ENCODE peak calls at places on chromosomes 2 and 18, in eight cellular contexts. One of them, this sample, is unnamed.

GRCh38 chr2:55157474-55157884 is 74.6 kb downstream of the CLHC1 start:
- DNase-seq in Peyer's patch: no peak
- DNase-seq in PC-3: peak
- DNase-seq in neural progenitor cell: no peak
- DNase-seq in CD8-positive, alpha-beta T cell: no peak
- DNase-seq in AG10803: peak
- DNase-seq in adrenal gland: no peak
- DNase-seq in BJ: peak
- DNase-seq in this sample: no peak

GRCh38 chr2:42812899-42813479 is 20.6 kb upstream of the HAAO start:
- DNase-seq in Peyer's patch: no peak
- DNase-seq in PC-3: peak
- DNase-seq in neural progenitor cell: no peak
- DNase-seq in CD8-positive, alpha-beta T cell: no peak
- DNase-seq in AG10803: peak
- DNase-seq in adrenal gland: no peak
- DNase-seq in BJ: no peak
- DNase-seq in this sample: peak

GRCh38 chr2:33073018-33073417 is 126.3 kb downstream of the LTBP1 start:
- DNase-seq in Peyer's patch: no peak
- DNase-seq in PC-3: peak
- DNase-seq in neural progenitor cell: no peak
- DNase-seq in CD8-positive, alpha-beta T cell: no peak
- DNase-seq in AG10803: no peak
- DNase-seq in adrenal gland: no peak
- DNase-seq in BJ: no peak
- DNase-seq in this sample: peak

GRCh38 chr2:7377861-7378569 is 460.8 kb downstream of the RNF144A start:
- DNase-seq in Peyer's patch: no peak
- DNase-seq in PC-3: peak
- DNase-seq in neural progenitor cell: peak
- DNase-seq in CD8-positive, alpha-beta T cell: no peak
- DNase-seq in AG10803: no peak
- DNase-seq in adrenal gland: peak
- DNase-seq in BJ: no peak
- DNase-seq in this sample: no peak

GRCh38 chr18:34913837-34914755 is 127.1 kb upstream of the MAPRE2 start:
- DNase-seq in Peyer's patch: peak
- DNase-seq in PC-3: no peak
- DNase-seq in neural progenitor cell: no peak
- DNase-seq in CD8-positive, alpha-beta T cell: no peak
- DNase-seq in AG10803: no peak
- DNase-seq in adrenal gland: no peak
- DNase-seq in BJ: no peak
- DNase-seq in this sample: peak

GRCh38 chr2:196335238-196335637 is 163.9 kb upstream of the STK17B start:
- DNase-seq in Peyer's patch: no peak
- DNase-seq in PC-3: peak
- DNase-seq in neural progenitor cell: no peak
- DNase-seq in CD8-positive, alpha-beta T cell: no peak
- DNase-seq in AG10803: peak
- DNase-seq in adrenal gland: no peak
- DNase-seq in BJ: peak
- DNase-seq in this sample: peak

GRCh38 chr2:3044587-3045317 is 332.9 kb downstream of the EIPR1 start:
- DNase-seq in Peyer's patch: no peak
- DNase-seq in PC-3: no peak
- DNase-seq in neural progenitor cell: no peak
- DNase-seq in CD8-positive, alpha-beta T cell: no peak
- DNase-seq in AG10803: no peak
- DNase-seq in adrenal gland: peak
- DNase-seq in BJ: no peak
- DNase-seq in this sample: no peak

GRCh38 chr18:49878567-49878966 is 65.2 kb upstream of the ACAA2 start:
- DNase-seq in Peyer's patch: no peak
- DNase-seq in PC-3: no peak
- DNase-seq in neural progenitor cell: no peak
- DNase-seq in CD8-positive, alpha-beta T cell: no peak
- DNase-seq in AG10803: no peak
- DNase-seq in adrenal gland: no peak
- DNase-seq in BJ: no peak
- DNase-seq in this sample: peak

GRCh38 chr2:167240671-167241070 is 352.4 kb downstream of the XIRP2 start:
- DNase-seq in Peyer's patch: no peak
- DNase-seq in PC-3: peak
- DNase-seq in neural progenitor cell: no peak
- DNase-seq in CD8-positive, alpha-beta T cell: no peak
- DNase-seq in AG10803: no peak
- DNase-seq in adrenal gland: no peak
- DNase-seq in BJ: no peak
- DNase-seq in this sample: peak

GRCh38 chr18:11751305-11752115 is 62.4 kb downstream of the GNAL start:
- DNase-seq in Peyer's patch: no peak
- DNase-seq in PC-3: no peak
- DNase-seq in neural progenitor cell: peak
- DNase-seq in CD8-positive, alpha-beta T cell: no peak
- DNase-seq in AG10803: no peak
- DNase-seq in adrenal gland: no peak
- DNase-seq in BJ: no peak
- DNase-seq in this sample: no peak

DNA sequence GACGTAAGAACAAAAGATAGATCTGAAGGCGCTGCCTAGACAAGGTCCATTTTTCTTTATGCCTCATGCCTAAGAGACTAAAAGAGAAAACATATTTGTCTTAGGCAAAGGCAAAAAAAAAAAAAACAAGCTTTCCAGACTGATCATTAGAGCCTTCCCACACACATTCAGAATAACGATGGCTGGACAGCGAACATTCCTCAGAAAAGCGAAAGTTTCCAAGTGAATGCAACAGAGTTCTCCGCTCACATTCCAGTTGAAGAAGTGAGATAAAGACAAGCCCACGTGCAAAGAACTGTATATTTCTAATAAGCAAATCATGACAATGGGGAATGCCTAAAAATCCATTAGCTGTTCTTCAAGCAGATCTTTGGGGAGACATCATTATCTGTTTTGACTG is 347.9 kb downstream of the METTL4 start:
- DNase-seq in Peyer's patch: no peak
- DNase-seq in PC-3: peak
- DNase-seq in neural progenitor cell: peak
- DNase-seq in CD8-positive, alpha-beta T cell: no peak
- DNase-seq in AG10803: no peak
- DNase-seq in adrenal gland: no peak
- DNase-seq in BJ: no peak
- DNase-seq in this sample: peak
- TF ChIP-seq CTCF in Peyer's patch: no peak
- TF ChIP-seq CTCF in PC-3: no peak
- TF ChIP-seq CTCF in neural progenitor cell: no peak
- TF ChIP-seq CTCF in CD8-positive, alpha-beta T cell: no peak
- TF ChIP-seq CTCF in AG10803: no peak
- TF ChIP-seq CTCF in adrenal gland: no peak
- TF ChIP-seq CTCF in BJ: no peak
- TF ChIP-seq CTCF in this sample: no peak

GRCh38 chr18:48182779-48183178 is 226.4 kb downstream of the ZBTB7C start:
- DNase-seq in Peyer's patch: no peak
- DNase-seq in PC-3: no peak
- DNase-seq in neural progenitor cell: no peak
- DNase-seq in CD8-positive, alpha-beta T cell: no peak
- DNase-seq in AG10803: no peak
- DNase-seq in adrenal gland: no peak
- DNase-seq in BJ: no peak
- DNase-seq in this sample: no peak
- TF ChIP-seq CTCF in Peyer's patch: no peak
- TF ChIP-seq CTCF in PC-3: no peak
- TF ChIP-seq CTCF in neural progenitor cell: no peak
- TF ChIP-seq CTCF in CD8-positive, alpha-beta T cell: no peak
- TF ChIP-seq CTCF in AG10803: no peak
- TF ChIP-seq CTCF in adrenal gland: no peak
- TF ChIP-seq CTCF in BJ: no peak
- TF ChIP-seq CTCF in this sample: no peak

DNA sequence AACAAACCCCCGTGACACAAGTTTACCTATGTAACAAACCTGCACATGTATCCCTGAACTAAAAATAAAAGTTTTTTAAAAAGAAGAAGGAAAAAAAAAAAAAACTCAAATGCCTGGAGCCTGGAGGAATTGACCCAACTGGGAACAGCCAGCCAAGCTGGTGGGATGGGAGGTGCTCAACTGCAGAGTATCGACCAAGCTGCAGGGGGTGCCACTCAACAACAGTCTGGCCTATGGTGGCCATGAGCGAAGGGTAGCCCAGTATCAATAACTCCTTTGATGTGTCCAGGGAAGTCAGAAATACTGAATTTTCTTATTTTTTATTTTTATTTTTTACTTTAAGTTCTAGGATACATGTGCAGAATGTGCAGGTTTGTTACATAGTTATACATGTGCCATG is 310.3 kb upstream of the DLGAP1 start:
- DNase-seq in Peyer's patch: no peak
- DNase-seq in PC-3: no peak
- DNase-seq in neural progenitor cell: no peak
- DNase-seq in CD8-positive, alpha-beta T cell: no peak
- DNase-seq in AG10803: no peak
- DNase-seq in adrenal gland: no peak
- DNase-seq in BJ: no peak
- DNase-seq in this sample: no peak
- TF ChIP-seq CTCF in Peyer's patch: no peak
- TF ChIP-seq CTCF in PC-3: no peak
- TF ChIP-seq CTCF in neural progenitor cell: no peak
- TF ChIP-seq CTCF in CD8-positive, alpha-beta T cell: no peak
- TF ChIP-seq CTCF in AG10803: no peak
- TF ChIP-seq CTCF in adrenal gland: no peak
- TF ChIP-seq CTCF in BJ: no peak
- TF ChIP-seq CTCF in this sample: no peak

DNA sequence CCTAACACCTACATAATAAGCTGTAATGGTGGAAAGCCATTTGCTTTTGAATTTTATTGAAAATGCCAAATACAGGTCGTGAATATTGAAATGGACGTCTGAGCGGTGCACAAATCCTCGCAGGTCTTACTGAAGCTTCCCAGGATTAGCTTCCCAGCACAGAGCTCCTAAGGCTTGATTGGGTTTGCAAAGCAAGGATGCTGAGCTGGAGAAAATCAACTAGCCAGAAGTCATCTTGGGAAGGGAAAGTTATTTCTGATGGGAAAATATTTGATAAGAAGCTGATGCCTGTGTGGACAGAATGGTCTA is 40.9 kb upstream of the DAPL1 start:
- DNase-seq in Peyer's patch: no peak
- DNase-seq in PC-3: no peak
- DNase-seq in neural progenitor cell: no peak
- DNase-seq in CD8-positive, alpha-beta T cell: no peak
- DNase-seq in AG10803: no peak
- DNase-seq in adrenal gland: no peak
- DNase-seq in BJ: no peak
- DNase-seq in this sample: no peak
- TF ChIP-seq CTCF in Peyer's patch: no peak
- TF ChIP-seq CTCF in PC-3: no peak
- TF ChIP-seq CTCF in neural progenitor cell: no peak
- TF ChIP-seq CTCF in CD8-positive, alpha-beta T cell: peak
- TF ChIP-seq CTCF in AG10803: no peak
- TF ChIP-seq CTCF in adrenal gland: no peak
- TF ChIP-seq CTCF in BJ: no peak
- TF ChIP-seq CTCF in this sample: no peak

GRCh38 chr2:190785380-190785779 is 95.2 kb upstream of the GLS start:
- DNase-seq in Peyer's patch: no peak
- DNase-seq in PC-3: peak
- DNase-seq in neural progenitor cell: no peak
- DNase-seq in CD8-positive, alpha-beta T cell: no peak
- DNase-seq in AG10803: no peak
- DNase-seq in adrenal gland: no peak
- DNase-seq in BJ: no peak
- DNase-seq in this sample: no peak

GRCh38 chr2:190783513-190784263 is 96.9 kb upstream of the GLS start:
- DNase-seq in Peyer's patch: no peak
- DNase-seq in PC-3: no peak
- DNase-seq in neural progenitor cell: no peak
- DNase-seq in CD8-positive, alpha-beta T cell: no peak
- DNase-seq in AG10803: no peak
- DNase-seq in adrenal gland: no peak
- DNase-seq in BJ: no peak
- DNase-seq in this sample: no peak

GRCh38 chr2:190782264-190782663 is 98.4 kb upstream of the GLS start:
- DNase-seq in Peyer's patch: no peak
- DNase-seq in PC-3: no peak
- DNase-seq in neural progenitor cell: no peak
- DNase-seq in CD8-positive, alpha-beta T cell: no peak
- DNase-seq in AG10803: no peak
- DNase-seq in adrenal gland: no peak
- DNase-seq in BJ: no peak
- DNase-seq in this sample: no peak

GRCh38 chr2:190780594-190780993 is 100.0 kb upstream of the GLS start:
- DNase-seq in Peyer's patch: no peak
- DNase-seq in PC-3: no peak
- DNase-seq in neural progenitor cell: no peak
- DNase-seq in CD8-positive, alpha-beta T cell: no peak
- DNase-seq in AG10803: no peak
- DNase-seq in adrenal gland: no peak
- DNase-seq in BJ: no peak
- DNase-seq in this sample: no peak

DNA sequence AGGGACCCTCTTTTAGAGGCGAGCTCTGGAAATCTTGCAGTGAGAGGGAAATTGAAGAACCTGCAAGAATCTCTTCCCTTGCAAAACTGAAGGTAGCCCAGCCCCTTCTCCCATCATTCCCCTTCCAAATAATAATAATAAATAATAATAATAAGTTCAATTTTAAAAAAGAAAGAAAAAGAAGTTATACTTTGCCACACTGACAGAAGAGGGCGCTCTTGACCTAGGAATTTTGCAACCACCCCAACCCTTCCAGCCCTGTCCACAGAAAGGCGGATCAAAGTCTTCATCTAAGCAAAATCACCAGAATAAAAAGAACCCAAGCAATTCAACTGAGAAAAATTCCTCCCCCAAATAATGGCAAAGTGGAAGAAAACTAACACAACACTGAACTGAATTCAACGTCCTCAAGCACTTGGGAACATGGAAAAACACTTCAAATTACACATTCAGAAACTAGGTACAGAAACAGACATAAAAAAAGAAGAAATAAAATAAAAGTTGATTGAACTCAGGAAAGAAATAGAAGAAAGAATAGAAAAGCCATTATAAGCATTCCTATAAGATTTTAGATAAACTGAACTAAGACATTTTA is 98.9 kb upstream of the GLS start:
- DNase-seq in Peyer's patch: peak
- DNase-seq in PC-3: peak
- DNase-seq in neural progenitor cell: peak
- DNase-seq in CD8-positive, alpha-beta T cell: peak
- DNase-seq in AG10803: peak
- DNase-seq in adrenal gland: peak
- DNase-seq in BJ: no peak
- DNase-seq in this sample: peak
- TF ChIP-seq CTCF in Peyer's patch: peak
- TF ChIP-seq CTCF in PC-3: peak
- TF ChIP-seq CTCF in neural progenitor cell: peak
- TF ChIP-seq CTCF in CD8-positive, alpha-beta T cell: peak
- TF ChIP-seq CTCF in AG10803: peak
- TF ChIP-seq CTCF in adrenal gland: peak
- TF ChIP-seq CTCF in BJ: peak
- TF ChIP-seq CTCF in this sample: peak